ENCODE peak calls at places on chromosomes 2 and 18, in four cellular contexts. One of them, this sample, is unnamed.

GRCh38 chr2:182980115-182980514 is 58.1 kb downstream of the NCKAP1 start:
- DNase-seq in HepG2: peak; percentile 36
- DNase-seq in K562: peak; percentile 24
- DNase-seq in GM12878: no peak
- DNase-seq in this sample: peak; percentile 41

GRCh38 chr2:158530829-158531228 is 74.1 kb downstream of the PKP4 start:
- DNase-seq in HepG2: no peak
- DNase-seq in K562: no peak
- DNase-seq in GM12878: no peak
- DNase-seq in this sample: no peak

GRCh38 chr2:175815537-175815936 is 186.5 kb downstream of the LNPK start:
- DNase-seq in HepG2: no peak
- DNase-seq in K562: no peak
- DNase-seq in GM12878: no peak
- DNase-seq in this sample: no peak

GRCh38 chr2:218981390-218982311 is 3.3 kb downstream of the FEV start:
- DNase-seq in HepG2: no peak
- DNase-seq in K562: no peak
- DNase-seq in GM12878: no peak
- DNase-seq in this sample: peak; percentile 48

GRCh38 chr2:198280145-198280544 is 475.8 kb downstream of the PLCL1 start:
- DNase-seq in HepG2: no peak
- DNase-seq in K562: no peak
- DNase-seq in GM12878: no peak
- DNase-seq in this sample: no peak

GRCh38 chr18:29652797-29653196 is 1389.7 kb downstream of the DSC3 start:
- DNase-seq in HepG2: no peak
- DNase-seq in K562: no peak
- DNase-seq in GM12878: no peak
- DNase-seq in this sample: no peak

GRCh38 chr2:3651686-3652516 is 6.1 kb upstream of the ALLC start:
- DNase-seq in HepG2: peak; percentile 92
- DNase-seq in K562: no peak
- DNase-seq in GM12878: peak; percentile 60
- DNase-seq in this sample: peak; percentile 74

GRCh38 chr2:47867205-47867604 is 39.1 kb downstream of the FBXO11 start:
- DNase-seq in HepG2: no peak
- DNase-seq in K562: no peak
- DNase-seq in GM12878: no peak
- DNase-seq in this sample: peak; percentile 56

GRCh38 chr2:113080134-113080533 is 12.4 kb downstream of the IL1F10 start:
- DNase-seq in HepG2: peak; percentile 40
- DNase-seq in K562: peak; percentile 60
- DNase-seq in GM12878: no peak
- DNase-seq in this sample: peak; percentile 40

GRCh38 chr2:236939751-236940229 is 145.9 kb upstream of the COPS8 start:
- DNase-seq in HepG2: no peak
- DNase-seq in K562: no peak
- DNase-seq in GM12878: no peak
- DNase-seq in this sample: no peak

GRCh38 chr2:114160263-114161001 is 270.5 kb downstream of the ACTR3 start:
- DNase-seq in HepG2: peak; percentile 80
- DNase-seq in K562: no peak
- DNase-seq in GM12878: no peak
- DNase-seq in this sample: no peak

GRCh38 chr2:235841863-235842262 is 326.3 kb downstream of the GBX2 start:
- DNase-seq in HepG2: no peak
- DNase-seq in K562: no peak
- DNase-seq in GM12878: no peak
- DNase-seq in this sample: no peak

GRCh38 chr2:58447586-58447985 is 206.5 kb upstream of the FANCL start:
- DNase-seq in HepG2: no peak
- DNase-seq in K562: no peak
- DNase-seq in GM12878: no peak
- DNase-seq in this sample: no peak

GRCh38 chr2:29687121-29687520 is 234.3 kb downstream of the ALK start:
- DNase-seq in HepG2: no peak
- DNase-seq in K562: no peak
- DNase-seq in GM12878: no peak
- DNase-seq in this sample: no peak

GRCh38 chr2:209468796-209469325 is 45.0 kb downstream of the MAP2 start:
- DNase-seq in HepG2: no peak
- DNase-seq in K562: no peak
- DNase-seq in GM12878: no peak
- DNase-seq in this sample: no peak

GRCh38 chr18:24268784-24269550 is 128.7 kb downstream of the OSBPL1A start:
- DNase-seq in HepG2: no peak
- DNase-seq in K562: no peak
- DNase-seq in GM12878: no peak
- DNase-seq in this sample: no peak

GRCh38 chr2:103161456-103162289 is 399.8 kb downstream of the TMEM182 start:
- DNase-seq in HepG2: peak; percentile 62
- DNase-seq in K562: peak; percentile 52
- DNase-seq in GM12878: no peak
- DNase-seq in this sample: peak; percentile 49

GRCh38 chr18:48896875-48897511 is 53.8 kb downstream of the SMAD7 start:
- DNase-seq in HepG2: peak; percentile 98
- DNase-seq in K562: peak; percentile 88
- DNase-seq in GM12878: peak; percentile 19
- DNase-seq in this sample: no peak

GRCh38 chr2:31202833-31203232 is 14.5 kb downstream of the CAPN14 start:
- DNase-seq in HepG2: no peak
- DNase-seq in K562: no peak
- DNase-seq in GM12878: no peak
- DNase-seq in this sample: peak; percentile 23

GRCh38 chr2:70712916-70713315 is 55.1 kb downstream of the ADD2 start:
- DNase-seq in HepG2: no peak
- DNase-seq in K562: no peak
- DNase-seq in GM12878: no peak
- DNase-seq in this sample: no peak

GRCh38 chr2:69141081-69141480 is 128.1 kb downstream of the ANTXR1 start:
- DNase-seq in HepG2: no peak
- DNase-seq in K562: no peak
- DNase-seq in GM12878: no peak
- DNase-seq in this sample: no peak

GRCh38 chr2:59888015-59888414 is 665.4 kb downstream of the BCL11A start:
- DNase-seq in HepG2: no peak
- DNase-seq in K562: no peak
- DNase-seq in GM12878: peak; percentile 15
- DNase-seq in this sample: no peak

GRCh38 chr2:230677182-230677946 is 35.3 kb upstream of the CAB39 start:
- DNase-seq in HepG2: no peak
- DNase-seq in K562: no peak
- DNase-seq in GM12878: no peak
- DNase-seq in this sample: no peak

DNA sequence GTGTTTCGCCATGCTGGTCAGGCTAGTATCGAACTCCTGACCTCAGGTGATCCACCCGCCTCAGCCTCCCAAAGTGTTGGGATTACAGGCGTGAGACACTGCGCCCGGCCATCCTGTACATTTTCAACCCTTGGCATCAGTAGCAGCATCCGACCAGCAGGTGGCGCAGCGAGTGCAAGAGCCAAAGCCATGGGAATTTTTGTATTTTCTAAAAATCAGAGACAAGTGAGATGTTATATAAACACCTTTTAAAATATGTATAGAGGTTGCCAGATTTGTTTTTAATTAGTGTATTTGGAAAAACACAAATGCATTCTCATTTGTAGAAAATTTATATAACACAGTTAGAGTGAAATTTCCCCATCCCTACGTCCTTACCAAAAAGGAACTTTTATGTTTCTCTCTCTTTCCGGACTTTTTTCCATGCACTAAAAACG is 36.8 kb downstream of the MOGAT1 start:
- DNase-seq in HepG2: peak; percentile 76
- DNase-seq in K562: peak; percentile 38
- DNase-seq in GM12878: no peak
- DNase-seq in this sample: peak; percentile 62
- TF ChIP-seq GABPA in HepG2: no peak
- TF ChIP-seq GABPA in K562: no peak
- TF ChIP-seq GABPA in GM12878: no peak
- TF ChIP-seq GABPA in this sample: no peak

GRCh38 chr2:174666786-174667369 is 69.3 kb upstream of the WIPF1 start:
- DNase-seq in HepG2: no peak
- DNase-seq in K562: no peak
- DNase-seq in GM12878: no peak
- DNase-seq in this sample: no peak
- TF ChIP-seq FOXM1 in HepG2: no peak
- TF ChIP-seq FOXM1 in K562: no peak
- TF ChIP-seq FOXM1 in GM12878: no peak
- TF ChIP-seq FOXM1 in this sample: no peak

DNA sequence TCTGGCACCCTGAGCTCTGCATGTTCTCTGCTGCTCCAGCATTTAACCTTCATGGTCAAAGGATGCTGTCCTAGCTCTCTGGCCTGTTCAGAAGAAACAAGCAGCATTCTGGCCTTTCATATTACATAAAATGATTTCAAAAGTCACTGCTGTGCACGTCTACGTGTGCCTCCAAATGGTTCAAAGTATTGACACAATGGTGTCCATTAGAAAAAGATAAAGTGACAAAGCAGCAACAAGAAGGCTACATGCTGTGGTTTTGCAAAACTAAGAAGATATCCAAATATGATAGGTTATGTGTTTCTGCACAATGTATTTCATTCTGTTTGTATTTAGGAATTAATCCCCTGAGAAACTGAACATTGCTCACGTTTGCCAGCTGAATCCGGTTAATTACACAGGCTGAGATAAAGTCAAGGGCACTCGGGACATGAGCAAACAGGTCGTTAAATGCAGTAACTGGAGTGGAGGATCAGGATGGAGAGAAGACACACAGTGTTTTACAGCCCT is 258.5 kb downstream of the DOK6 start:
- DNase-seq in HepG2: peak; percentile 73
- DNase-seq in K562: no peak
- DNase-seq in GM12878: no peak
- DNase-seq in this sample: peak; percentile 26
- H3K27ac ChIP-seq in HepG2: peak overlapping the region; percentile 61
- H3K27ac ChIP-seq in K562: no peak overlapping the region
- H3K27ac ChIP-seq in GM12878: no peak overlapping the region
- H3K27ac ChIP-seq in this sample: no peak overlapping the region

GRCh38 chr2:120496759-120497158 is 150.8 kb downstream of the INHBB start:
- DNase-seq in HepG2: no peak
- DNase-seq in K562: no peak
- DNase-seq in GM12878: no peak
- DNase-seq in this sample: no peak

GRCh38 chr2:120499784-120500495 is 154.0 kb downstream of the INHBB start:
- DNase-seq in HepG2: peak; percentile 66
- DNase-seq in K562: no peak
- DNase-seq in GM12878: no peak
- DNase-seq in this sample: no peak

GRCh38 chr2:120495586-120495985 is 149.7 kb downstream of the INHBB start:
- DNase-seq in HepG2: no peak
- DNase-seq in K562: no peak
- DNase-seq in GM12878: no peak
- DNase-seq in this sample: no peak

GRCh38 chr2:120498576-120499394 is 152.8 kb downstream of the INHBB start:
- DNase-seq in HepG2: no peak
- DNase-seq in K562: no peak
- DNase-seq in GM12878: no peak
- DNase-seq in this sample: no peak

DNA sequence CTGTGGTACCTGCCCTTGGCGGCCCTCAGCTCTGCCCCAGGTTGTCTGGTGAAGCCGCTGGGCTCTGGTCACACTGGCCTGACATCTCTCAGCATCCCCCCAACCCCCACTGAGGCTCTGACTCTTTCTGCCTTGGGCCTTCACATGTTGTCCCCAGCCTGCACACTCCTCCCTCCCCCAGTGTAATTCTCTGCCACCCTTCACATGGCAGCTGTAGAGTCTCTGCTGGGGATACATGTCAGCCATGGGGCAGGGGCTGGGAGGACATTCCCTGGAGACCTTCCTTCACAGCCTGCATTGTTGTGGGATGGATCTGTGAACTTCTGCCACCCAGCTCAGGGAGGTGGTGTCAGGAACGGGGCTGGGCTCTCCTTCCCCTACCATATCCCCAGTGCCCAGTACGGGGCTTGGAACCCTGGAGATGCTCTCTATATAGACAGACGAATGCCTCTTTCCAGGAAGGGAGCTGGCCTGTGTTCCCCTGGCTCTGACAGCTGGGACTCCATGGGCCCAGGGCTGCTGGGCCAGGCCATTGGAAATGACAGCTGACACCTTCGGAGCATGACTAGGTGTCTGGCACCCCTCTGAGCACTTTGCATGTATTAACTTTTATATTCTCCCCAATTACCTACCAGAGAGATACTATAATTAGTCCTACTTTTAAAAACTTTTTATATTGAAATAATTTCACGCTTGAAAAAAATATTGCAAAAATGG is 151.5 kb downstream of the INHBB start:
- DNase-seq in HepG2: no peak
- DNase-seq in K562: no peak
- DNase-seq in GM12878: no peak
- DNase-seq in this sample: no peak
- TF ChIP-seq GABPA in HepG2: no peak
- TF ChIP-seq GABPA in K562: no peak
- TF ChIP-seq GABPA in GM12878: no peak
- TF ChIP-seq GABPA in this sample: no peak

DNA sequence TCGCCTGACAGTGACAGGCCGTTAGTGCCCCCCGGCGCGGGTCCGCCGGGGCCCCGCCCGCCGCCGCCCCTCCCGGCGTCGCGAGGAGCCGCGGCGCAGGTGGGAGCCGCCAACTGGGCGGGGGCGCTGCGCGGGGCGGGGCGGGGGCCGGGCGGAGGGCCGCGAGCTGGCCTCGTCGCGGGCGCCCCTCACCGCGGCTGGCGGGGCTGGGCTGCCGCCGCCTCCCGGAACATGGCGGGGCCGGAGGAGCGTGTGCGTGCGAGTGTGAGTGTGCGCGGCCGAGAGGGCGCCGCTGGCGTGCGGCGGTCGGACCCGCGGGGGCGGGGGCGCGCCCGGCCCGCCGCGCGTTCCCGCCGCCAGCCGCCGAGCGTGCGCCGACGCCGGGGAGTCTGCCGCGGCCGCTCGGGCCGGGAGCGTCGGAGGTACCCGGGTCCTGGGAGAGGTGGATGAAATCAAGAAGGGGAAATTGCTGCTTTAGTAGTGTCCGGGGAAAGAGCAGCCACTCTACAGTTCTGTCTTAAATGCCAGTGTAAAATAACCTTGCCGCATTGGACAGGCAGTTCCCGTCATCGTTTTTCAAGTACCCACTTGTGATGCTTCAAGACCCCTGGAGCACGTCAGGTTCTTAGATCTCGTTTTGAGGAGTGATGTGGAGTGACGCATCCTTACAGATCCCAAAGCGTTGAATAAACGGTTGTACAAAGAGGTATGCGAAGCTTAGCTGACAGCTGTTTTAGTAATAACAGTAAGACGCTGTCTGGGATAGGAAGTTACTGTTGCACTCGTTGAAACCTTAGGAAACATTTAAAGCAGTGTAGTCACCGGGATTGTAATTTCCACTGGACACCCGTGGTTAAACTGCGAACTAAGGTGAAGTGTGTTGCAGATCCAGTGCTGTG is 836 bp downstream of the ANKRD12 start:
- DNase-seq in HepG2: peak; percentile 53
- DNase-seq in K562: peak; percentile 86
- DNase-seq in GM12878: no peak
- DNase-seq in this sample: peak; percentile 90
- TF ChIP-seq FOXM1 in HepG2: no peak
- TF ChIP-seq FOXM1 in K562: no peak
- TF ChIP-seq FOXM1 in GM12878: no peak
- TF ChIP-seq FOXM1 in this sample: no peak

This sample was measured in SK-N-SH.